ENCODE peak calls at places on chromosomes 5 and 9, in nine cellular contexts. I is brain microvascular endothelial cell, A is fibroblast of the aortic adventitia, Y is skeletal muscle cell, H is mammary epithelial cell, S is cardiac muscle cell, B is epithelial cell of esophagus, P is cardiac fibroblast, D is AG10803. V is an unnamed sample.

GRCh38 chr5:53038196-53038847 is 49.2 kb downstream of the ITGA2 start:
- DNase-seq in I (peak; percentile 29), A (no peak), Y (no peak), H (peak; percentile 82), S (no peak), B (peak; percentile 88), P (no peak), D (no peak), V (no peak)

GRCh38 chr5:139820606-139821005 is 25.0 kb downstream of the PSD2 start:
- DNase-seq in I (no peak), A (no peak), Y (no peak), H (no peak), S (no peak), B (no peak), P (no peak), D (no peak), V (no peak)

GRCh38 chr5:142186821-142187594 is 78.4 kb downstream of the NDFIP1 start:
- DNase-seq in I (no peak), A (no peak), Y (no peak), H (no peak), S (no peak), B (no peak), P (no peak), D (no peak), V (no peak)

GRCh38 chr5:80686757-80687156 is 32.0 kb upstream of the DHFR start:
- DNase-seq in I (no peak), A (peak; percentile 51), Y (no peak), H (no peak), S (no peak), B (no peak), P (peak; percentile 39), D (peak; percentile 20), V (peak; percentile 45)

GRCh38 chr9:70085241-70085640 is 41.6 kb downstream of the MAMDC2 start:
- DNase-seq in I (peak; percentile 38), A (peak; percentile 65), Y (no peak), H (no peak), S (peak; percentile 73), B (peak; percentile 54), P (peak; percentile 55), D (peak; percentile 25), V (peak; percentile 76)

GRCh38 chr9:131732636-131733340 is 7.1 kb downstream of the RAPGEF1 start:
- DNase-seq in I (no peak), A (no peak), Y (no peak), H (no peak), S (no peak), B (no peak), P (no peak), D (no peak), V (peak; percentile 47)

GRCh38 chr5:130000460-130000859 is 96.2 kb downstream of the CHSY3 start:
- DNase-seq in I (no peak), A (no peak), Y (no peak), H (no peak), S (no peak), B (no peak), P (no peak), D (no peak), V (no peak)

GRCh38 chr9:37350486-37351190 is 71.9 kb upstream of the GRHPR start:
- DNase-seq in I (peak; percentile 60), A (peak; percentile 26), Y (no peak), H (peak; percentile 94), S (no peak), B (peak; percentile 95), P (peak; percentile 46), D (peak; percentile 55), V (no peak)

GRCh38 chr5:158943057-158943456 is 156.7 kb downstream of the EBF1 start:
- DNase-seq in I (peak; percentile 93), A (peak; percentile 91), Y (peak; percentile 92), H (peak; percentile 78), S (no peak), B (peak; percentile 93), P (peak; percentile 96), D (peak; percentile 84), V (no peak)

GRCh38 chr5:136066705-136067271 is 38.0 kb downstream of the TGFBI start:
- DNase-seq in I (peak; percentile 27), A (peak; percentile 80), Y (peak; percentile 54), H (peak; percentile 66), S (no peak), B (peak; percentile 36), P (peak; percentile 55), D (peak; percentile 83), V (peak; percentile 21)

GRCh38 chr5:95901676-95902646 is 59.7 kb downstream of the ELL2 start:
- DNase-seq in I (peak; percentile 78), A (peak; percentile 32), Y (peak; percentile 48), H (peak; percentile 89), S (no peak), B (peak; percentile 94), P (peak; percentile 90), D (no peak), V (no peak)

GRCh38 chr5:40333459-40334241 is 346.1 kb upstream of the PTGER4 start:
- DNase-seq in I (peak; percentile 59), A (peak; percentile 56), Y (peak; percentile 25), H (peak; percentile 56), S (no peak), B (peak; percentile 52), P (peak; percentile 83), D (peak; percentile 32), V (no peak)

GRCh38 chr9:82011133-82011532 is 22.6 kb downstream of the SPATA31D1 start:
- DNase-seq in I (no peak), A (no peak), Y (no peak), H (no peak), S (no peak), B (no peak), P (no peak), D (no peak), V (no peak)

GRCh38 chr5:111697881-111698757 is 58.9 kb downstream of the NREP start:
- DNase-seq in I (peak; percentile 39), A (peak; percentile 63), Y (no peak), H (no peak), S (peak; percentile 21), B (peak; percentile 47), P (peak; percentile 32), D (peak; percentile 53), V (peak; percentile 56)

GRCh38 chr5:51286046-51286445 is 97.2 kb upstream of the ISL1 start:
- DNase-seq in I (no peak), A (no peak), Y (no peak), H (no peak), S (no peak), B (no peak), P (no peak), D (no peak), V (no peak)

GRCh38 chr5:66602621-66603020 is 6.4 kb downstream of the MAST4 start:
- DNase-seq in I (no peak), A (no peak), Y (no peak), H (no peak), S (no peak), B (no peak), P (no peak), D (no peak), V (no peak)

GRCh38 chr5:172553167-172553566 is 87.9 kb upstream of the NEURL1B start:
- DNase-seq in I (no peak), A (no peak), Y (no peak), H (no peak), S (no peak), B (no peak), P (no peak), D (no peak), V (no peak)

GRCh38 chr9:105415344-105415980 is 32.4 kb upstream of the FSD1L start:
- DNase-seq in I (peak; percentile 38), A (peak; percentile 70), Y (no peak), H (peak; percentile 22), S (peak; percentile 87), B (peak; percentile 60), P (peak; percentile 69), D (peak; percentile 34), V (peak; percentile 90)

GRCh38 chr5:68292316-68292715 is 76.8 kb downstream of the PIK3R1 start:
- DNase-seq in I (peak; percentile 11), A (peak; percentile 48), Y (no peak), H (no peak), S (no peak), B (no peak), P (peak; percentile 28), D (peak; percentile 45), V (no peak)

GRCh38 chr9:12748016-12748415 is 26.8 kb upstream of the LURAP1L start:
- DNase-seq in I (peak; percentile 31), A (peak; percentile 59), Y (no peak), H (peak; percentile 92), S (no peak), B (peak; percentile 79), P (peak; percentile 67), D (peak; percentile 47), V (no peak)

GRCh38 chr5:179295778-179296149 is 49.5 kb downstream of the ADAMTS2 start:
- DNase-seq in I (no peak), A (no peak), Y (no peak), H (no peak), S (no peak), B (no peak), P (no peak), D (no peak), V (no peak)

GRCh38 chr9:3532158-3532557 is 6.4 kb upstream of the RFX3 start:
- DNase-seq in I (no peak), A (no peak), Y (no peak), H (no peak), S (no peak), B (no peak), P (no peak), D (no peak), V (peak; percentile 39)

DNA sequence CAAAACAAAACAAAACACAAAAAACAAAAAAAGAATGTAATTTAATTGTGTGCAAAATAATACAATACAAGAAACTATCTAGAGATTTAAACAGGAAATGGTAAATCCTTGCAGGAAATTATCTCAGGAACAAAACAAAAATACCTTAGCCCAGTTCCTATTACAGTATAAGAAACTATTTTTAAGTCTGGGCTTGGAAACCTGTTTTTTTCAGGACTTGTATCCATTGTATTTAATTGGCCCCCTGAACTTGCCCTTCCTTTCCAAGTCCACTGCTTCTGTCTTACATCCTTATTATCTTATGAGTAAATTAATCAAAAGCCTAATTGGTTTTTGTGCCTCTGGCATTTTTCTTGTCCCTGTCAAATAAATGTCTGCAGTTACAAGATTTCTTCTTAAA is 48.5 kb downstream of the ST8SIA4 start:
- DNase-seq in I (no peak), A (no peak), Y (no peak), H (no peak), S (no peak), B (no peak), P (no peak), D (no peak), V (no peak)
- H3K4me3 ChIP-seq in I (no peak overlapping the region), A (no peak overlapping the region), Y (no peak overlapping the region), H (no peak overlapping the region), S (no peak overlapping the region), B (no peak overlapping the region), P (no peak overlapping the region), D (no peak overlapping the region), V (no peak overlapping the region)

GRCh38 chr5:43006411-43007202 is 33.5 kb downstream of the ANXA2R start:
- DNase-seq in I (no peak), A (peak; percentile 79), Y (no peak), H (no peak), S (no peak), B (peak; percentile 51), P (peak; percentile 59), D (peak; percentile 78), V (no peak)
- H3K4me3 ChIP-seq in I (no peak overlapping the region), A (no peak overlapping the region), Y (no peak overlapping the region), H (no peak overlapping the region), S (no peak overlapping the region), B (no peak overlapping the region), P (peak overlapping the region; percentile 56), D (peak overlapping the region; percentile 69), V (peak overlapping the region; percentile 62)

GRCh38 chr9:14096182-14096922 is 217.6 kb downstream of the NFIB start:
- DNase-seq in I (peak; percentile 90), A (peak; percentile 75), Y (peak; percentile 61), H (peak; percentile 74), S (peak; percentile 23), B (peak; percentile 63), P (peak; percentile 93), D (peak; percentile 30), V (peak; percentile 53)
- H3K4me3 ChIP-seq in I (peak overlapping the region; percentile 12), A (peak overlapping the region; percentile 16), Y (peak overlapping the region; percentile 10), H (no peak overlapping the region), S (no peak overlapping the region), B (no peak overlapping the region), P (peak overlapping the region; percentile 20), D (peak overlapping the region; percentile 4), V (no peak overlapping the region)

GRCh38 chr9:74496819-74497749 is at the start of gene RORB:
- DNase-seq in I (no peak), A (peak; percentile 23), Y (no peak), H (peak; percentile 53), S (peak; percentile 86), B (peak; percentile 26), P (peak; percentile 12), D (peak; percentile 8), V (peak; percentile 93)
- H3K4me3 ChIP-seq in I (peak within 1 kb of the TSS; percentile 66), A (peak within 1 kb of the TSS; percentile 77), Y (peak within 1 kb of the TSS; percentile 58), H (peak within 1 kb of the TSS; percentile 65), S (peak within 1 kb of the TSS; percentile 43), B (peak within 1 kb of the TSS; percentile 56), P (peak within 1 kb of the TSS; percentile 61), D (peak within 1 kb of the TSS; percentile 73), V (peak within 1 kb of the TSS; percentile 79)

V was measured in GM23338.